ENCODE peak calls at places on chromosomes 5 and 9, in eight cellular contexts. One of them, this sample, is unnamed.

GRCh38 chr5:145887976-145888574 is 15.3 kb upstream of the GRXCR2 start:
- DNase-seq in hippocampal formation: no peak
- DNase-seq in stimulated activated CD4-positive, alpha-beta T cell treated with anti-CD3 and anti-CD28 coated beads, Interleukin-1b, Interleukin-23, amount 100 ng/mL, for 24 hours: no peak
- DNase-seq in SW 1271: no peak
- DNase-seq in endothelial cell: peak
- DNase-seq in NCI-H1092 treated with DMSO at 0.1 percent for 48 hours: peak
- DNase-seq in mesendoderm: peak
- DNase-seq in astrocyte of the spinal cord: peak
- DNase-seq in this sample: peak

GRCh38 chr5:53090229-53090628 is 19.3 kb downstream of the MOCS2 start:
- DNase-seq in astrocyte of the spinal cord: no peak
- DNase-seq in endothelial cell: no peak
- DNase-seq in hippocampal formation: no peak
- DNase-seq in mesendoderm: no peak
- DNase-seq in SW 1271: no peak
- DNase-seq in NCI-H1092 treated with DMSO at 0.1 percent for 48 hours: no peak
- DNase-seq in stimulated activated CD4-positive, alpha-beta T cell treated with anti-CD3 and anti-CD28 coated beads, Interleukin-1b, Interleukin-23, amount 100 ng/mL, for 24 hours: no peak
- DNase-seq in this sample: no peak

GRCh38 chr5:32498484-32498883 is 53.9 kb upstream of the ZFR start:
- DNase-seq in astrocyte of the spinal cord: no peak
- DNase-seq in SW 1271: no peak
- DNase-seq in mesendoderm: peak
- DNase-seq in NCI-H1092 treated with DMSO at 0.1 percent for 48 hours: no peak
- DNase-seq in stimulated activated CD4-positive, alpha-beta T cell treated with anti-CD3 and anti-CD28 coated beads, Interleukin-1b, Interleukin-23, amount 100 ng/mL, for 24 hours: no peak
- DNase-seq in hippocampal formation: no peak
- DNase-seq in endothelial cell: no peak
- DNase-seq in this sample: no peak

GRCh38 chr9:136840877-136841645 is 1.2 kb upstream of the AJM1 start:
- DNase-seq in astrocyte of the spinal cord: peak
- DNase-seq in NCI-H1092 treated with DMSO at 0.1 percent for 48 hours: peak
- DNase-seq in mesendoderm: peak
- DNase-seq in SW 1271: no peak
- DNase-seq in stimulated activated CD4-positive, alpha-beta T cell treated with anti-CD3 and anti-CD28 coated beads, Interleukin-1b, Interleukin-23, amount 100 ng/mL, for 24 hours: no peak
- DNase-seq in endothelial cell: no peak
- DNase-seq in hippocampal formation: peak
- DNase-seq in this sample: no peak

GRCh38 chr5:133370281-133370890 is 242.0 kb downstream of the FSTL4 start:
- DNase-seq in mesendoderm: no peak
- DNase-seq in SW 1271: no peak
- DNase-seq in astrocyte of the spinal cord: no peak
- DNase-seq in NCI-H1092 treated with DMSO at 0.1 percent for 48 hours: no peak
- DNase-seq in endothelial cell: no peak
- DNase-seq in hippocampal formation: no peak
- DNase-seq in stimulated activated CD4-positive, alpha-beta T cell treated with anti-CD3 and anti-CD28 coated beads, Interleukin-1b, Interleukin-23, amount 100 ng/mL, for 24 hours: no peak
- DNase-seq in this sample: peak

GRCh38 chr9:129166962-129167557 is 11.0 kb downstream of the IER5L start:
- DNase-seq in astrocyte of the spinal cord: peak
- DNase-seq in NCI-H1092 treated with DMSO at 0.1 percent for 48 hours: no peak
- DNase-seq in mesendoderm: peak
- DNase-seq in SW 1271: no peak
- DNase-seq in hippocampal formation: peak
- DNase-seq in endothelial cell: no peak
- DNase-seq in stimulated activated CD4-positive, alpha-beta T cell treated with anti-CD3 and anti-CD28 coated beads, Interleukin-1b, Interleukin-23, amount 100 ng/mL, for 24 hours: no peak
- DNase-seq in this sample: peak

GRCh38 chr5:154402611-154403010 is 43.2 kb upstream of the SAP30L start:
- DNase-seq in SW 1271: no peak
- DNase-seq in stimulated activated CD4-positive, alpha-beta T cell treated with anti-CD3 and anti-CD28 coated beads, Interleukin-1b, Interleukin-23, amount 100 ng/mL, for 24 hours: no peak
- DNase-seq in mesendoderm: no peak
- DNase-seq in NCI-H1092 treated with DMSO at 0.1 percent for 48 hours: no peak
- DNase-seq in endothelial cell: no peak
- DNase-seq in hippocampal formation: no peak
- DNase-seq in astrocyte of the spinal cord: no peak
- DNase-seq in this sample: no peak

GRCh38 chr5:171966270-171966669 is 40.2 kb downstream of the FBXW11 start:
- DNase-seq in stimulated activated CD4-positive, alpha-beta T cell treated with anti-CD3 and anti-CD28 coated beads, Interleukin-1b, Interleukin-23, amount 100 ng/mL, for 24 hours: no peak
- DNase-seq in SW 1271: no peak
- DNase-seq in NCI-H1092 treated with DMSO at 0.1 percent for 48 hours: no peak
- DNase-seq in astrocyte of the spinal cord: no peak
- DNase-seq in endothelial cell: no peak
- DNase-seq in mesendoderm: no peak
- DNase-seq in hippocampal formation: no peak
- DNase-seq in this sample: no peak

GRCh38 chr5:92527311-92528078 is 1053.5 kb downstream of the NR2F1-AS1 start:
- DNase-seq in stimulated activated CD4-positive, alpha-beta T cell treated with anti-CD3 and anti-CD28 coated beads, Interleukin-1b, Interleukin-23, amount 100 ng/mL, for 24 hours: no peak
- DNase-seq in SW 1271: no peak
- DNase-seq in hippocampal formation: no peak
- DNase-seq in NCI-H1092 treated with DMSO at 0.1 percent for 48 hours: no peak
- DNase-seq in astrocyte of the spinal cord: peak
- DNase-seq in mesendoderm: peak
- DNase-seq in endothelial cell: no peak
- DNase-seq in this sample: no peak

GRCh38 chr9:132732326-132732725 is 62.1 kb downstream of the GTF3C4 start:
- DNase-seq in endothelial cell: no peak
- DNase-seq in SW 1271: no peak
- DNase-seq in astrocyte of the spinal cord: no peak
- DNase-seq in hippocampal formation: no peak
- DNase-seq in mesendoderm: peak
- DNase-seq in stimulated activated CD4-positive, alpha-beta T cell treated with anti-CD3 and anti-CD28 coated beads, Interleukin-1b, Interleukin-23, amount 100 ng/mL, for 24 hours: no peak
- DNase-seq in NCI-H1092 treated with DMSO at 0.1 percent for 48 hours: no peak
- DNase-seq in this sample: peak

GRCh38 chr9:34252670-34253459 is 74.0 kb downstream of the UBAP1 start:
- DNase-seq in astrocyte of the spinal cord: peak
- DNase-seq in NCI-H1092 treated with DMSO at 0.1 percent for 48 hours: no peak
- DNase-seq in endothelial cell: peak
- DNase-seq in SW 1271: no peak
- DNase-seq in stimulated activated CD4-positive, alpha-beta T cell treated with anti-CD3 and anti-CD28 coated beads, Interleukin-1b, Interleukin-23, amount 100 ng/mL, for 24 hours: peak
- DNase-seq in hippocampal formation: peak
- DNase-seq in mesendoderm: peak
- DNase-seq in this sample: peak

GRCh38 chr5:112200132-112200531 is 218.9 kb downstream of the EPB41L4A start:
- DNase-seq in astrocyte of the spinal cord: no peak
- DNase-seq in NCI-H1092 treated with DMSO at 0.1 percent for 48 hours: no peak
- DNase-seq in hippocampal formation: no peak
- DNase-seq in SW 1271: no peak
- DNase-seq in stimulated activated CD4-positive, alpha-beta T cell treated with anti-CD3 and anti-CD28 coated beads, Interleukin-1b, Interleukin-23, amount 100 ng/mL, for 24 hours: no peak
- DNase-seq in endothelial cell: no peak
- DNase-seq in mesendoderm: no peak
- DNase-seq in this sample: no peak

GRCh38 chr9:130020618-130021017 is 22.4 kb downstream of the FNBP1 start:
- DNase-seq in NCI-H1092 treated with DMSO at 0.1 percent for 48 hours: no peak
- DNase-seq in mesendoderm: no peak
- DNase-seq in stimulated activated CD4-positive, alpha-beta T cell treated with anti-CD3 and anti-CD28 coated beads, Interleukin-1b, Interleukin-23, amount 100 ng/mL, for 24 hours: no peak
- DNase-seq in hippocampal formation: no peak
- DNase-seq in endothelial cell: no peak
- DNase-seq in astrocyte of the spinal cord: no peak
- DNase-seq in SW 1271: no peak
- DNase-seq in this sample: no peak

GRCh38 chr9:107999011-107999410 is 509.4 kb upstream of the KLF4 start:
- DNase-seq in stimulated activated CD4-positive, alpha-beta T cell treated with anti-CD3 and anti-CD28 coated beads, Interleukin-1b, Interleukin-23, amount 100 ng/mL, for 24 hours: no peak
- DNase-seq in endothelial cell: no peak
- DNase-seq in hippocampal formation: no peak
- DNase-seq in mesendoderm: peak
- DNase-seq in astrocyte of the spinal cord: no peak
- DNase-seq in SW 1271: no peak
- DNase-seq in NCI-H1092 treated with DMSO at 0.1 percent for 48 hours: no peak
- DNase-seq in this sample: peak

GRCh38 chr5:79025054-79025465 is 40.0 kb upstream of the ARSB start:
- DNase-seq in mesendoderm: peak
- DNase-seq in hippocampal formation: peak
- DNase-seq in endothelial cell: peak
- DNase-seq in SW 1271: peak
- DNase-seq in stimulated activated CD4-positive, alpha-beta T cell treated with anti-CD3 and anti-CD28 coated beads, Interleukin-1b, Interleukin-23, amount 100 ng/mL, for 24 hours: peak
- DNase-seq in astrocyte of the spinal cord: peak
- DNase-seq in NCI-H1092 treated with DMSO at 0.1 percent for 48 hours: peak
- DNase-seq in this sample: peak

GRCh38 chr9:109319631-109320233 is 1.1 kb downstream of the EPB41L4B start:
- DNase-seq in endothelial cell: peak
- DNase-seq in stimulated activated CD4-positive, alpha-beta T cell treated with anti-CD3 and anti-CD28 coated beads, Interleukin-1b, Interleukin-23, amount 100 ng/mL, for 24 hours: no peak
- DNase-seq in astrocyte of the spinal cord: peak
- DNase-seq in NCI-H1092 treated with DMSO at 0.1 percent for 48 hours: peak
- DNase-seq in hippocampal formation: no peak
- DNase-seq in mesendoderm: peak
- DNase-seq in SW 1271: no peak
- DNase-seq in this sample: no peak

GRCh38 chr5:111200828-111201227 is 23.4 kb upstream of the CAMK4 start:
- DNase-seq in stimulated activated CD4-positive, alpha-beta T cell treated with anti-CD3 and anti-CD28 coated beads, Interleukin-1b, Interleukin-23, amount 100 ng/mL, for 24 hours: no peak
- DNase-seq in NCI-H1092 treated with DMSO at 0.1 percent for 48 hours: no peak
- DNase-seq in mesendoderm: no peak
- DNase-seq in endothelial cell: no peak
- DNase-seq in astrocyte of the spinal cord: no peak
- DNase-seq in SW 1271: no peak
- DNase-seq in hippocampal formation: no peak
- DNase-seq in this sample: no peak

GRCh38 chr9:135154050-135154570 is 66.6 kb downstream of the OLFM1 start:
- DNase-seq in stimulated activated CD4-positive, alpha-beta T cell treated with anti-CD3 and anti-CD28 coated beads, Interleukin-1b, Interleukin-23, amount 100 ng/mL, for 24 hours: no peak
- DNase-seq in astrocyte of the spinal cord: no peak
- DNase-seq in NCI-H1092 treated with DMSO at 0.1 percent for 48 hours: no peak
- DNase-seq in mesendoderm: no peak
- DNase-seq in hippocampal formation: no peak
- DNase-seq in SW 1271: no peak
- DNase-seq in endothelial cell: no peak
- DNase-seq in this sample: no peak

GRCh38 chr9:20319641-20320337 is 302.5 kb downstream of the MLLT3 start:
- DNase-seq in NCI-H1092 treated with DMSO at 0.1 percent for 48 hours: peak
- DNase-seq in endothelial cell: no peak
- DNase-seq in hippocampal formation: no peak
- DNase-seq in stimulated activated CD4-positive, alpha-beta T cell treated with anti-CD3 and anti-CD28 coated beads, Interleukin-1b, Interleukin-23, amount 100 ng/mL, for 24 hours: no peak
- DNase-seq in mesendoderm: peak
- DNase-seq in SW 1271: no peak
- DNase-seq in astrocyte of the spinal cord: peak
- DNase-seq in this sample: peak

GRCh38 chr9:12232836-12233235 is 460.3 kb upstream of the TYRP1 start:
- DNase-seq in stimulated activated CD4-positive, alpha-beta T cell treated with anti-CD3 and anti-CD28 coated beads, Interleukin-1b, Interleukin-23, amount 100 ng/mL, for 24 hours: no peak
- DNase-seq in mesendoderm: no peak
- DNase-seq in hippocampal formation: no peak
- DNase-seq in SW 1271: no peak
- DNase-seq in endothelial cell: no peak
- DNase-seq in astrocyte of the spinal cord: no peak
- DNase-seq in NCI-H1092 treated with DMSO at 0.1 percent for 48 hours: no peak
- DNase-seq in this sample: no peak

GRCh38 chr9:114396558-114397218 is 8.9 kb upstream of the AKNA start:
- DNase-seq in NCI-H1092 treated with DMSO at 0.1 percent for 48 hours: no peak
- DNase-seq in hippocampal formation: no peak
- DNase-seq in stimulated activated CD4-positive, alpha-beta T cell treated with anti-CD3 and anti-CD28 coated beads, Interleukin-1b, Interleukin-23, amount 100 ng/mL, for 24 hours: no peak
- DNase-seq in mesendoderm: peak
- DNase-seq in astrocyte of the spinal cord: peak
- DNase-seq in endothelial cell: no peak
- DNase-seq in SW 1271: no peak
- DNase-seq in this sample: peak

GRCh38 chr5:179150011-179150410 is 89.8 kb downstream of the ZNF354C start:
- DNase-seq in hippocampal formation: no peak
- DNase-seq in endothelial cell: no peak
- DNase-seq in mesendoderm: no peak
- DNase-seq in astrocyte of the spinal cord: no peak
- DNase-seq in stimulated activated CD4-positive, alpha-beta T cell treated with anti-CD3 and anti-CD28 coated beads, Interleukin-1b, Interleukin-23, amount 100 ng/mL, for 24 hours: no peak
- DNase-seq in NCI-H1092 treated with DMSO at 0.1 percent for 48 hours: no peak
- DNase-seq in SW 1271: no peak
- DNase-seq in this sample: no peak

GRCh38 chr9:134323741-134324358 is 2.4 kb upstream of the RXRA start:
- DNase-seq in NCI-H1092 treated with DMSO at 0.1 percent for 48 hours: no peak
- DNase-seq in astrocyte of the spinal cord: no peak
- DNase-seq in mesendoderm: peak
- DNase-seq in endothelial cell: no peak
- DNase-seq in SW 1271: no peak
- DNase-seq in hippocampal formation: peak
- DNase-seq in stimulated activated CD4-positive, alpha-beta T cell treated with anti-CD3 and anti-CD28 coated beads, Interleukin-1b, Interleukin-23, amount 100 ng/mL, for 24 hours: no peak
- DNase-seq in this sample: peak

GRCh38 chr5:33828611-33829286 is 63.0 kb downstream of the ADAMTS12 start:
- DNase-seq in stimulated activated CD4-positive, alpha-beta T cell treated with anti-CD3 and anti-CD28 coated beads, Interleukin-1b, Interleukin-23, amount 100 ng/mL, for 24 hours: no peak
- DNase-seq in astrocyte of the spinal cord: no peak
- DNase-seq in mesendoderm: no peak
- DNase-seq in endothelial cell: no peak
- DNase-seq in SW 1271: no peak
- DNase-seq in hippocampal formation: no peak
- DNase-seq in NCI-H1092 treated with DMSO at 0.1 percent for 48 hours: peak
- DNase-seq in this sample: no peak

GRCh38 chr9:76567086-76567485 is 108.1 kb downstream of the GCNT1 start:
- DNase-seq in endothelial cell: no peak
- DNase-seq in astrocyte of the spinal cord: no peak
- DNase-seq in hippocampal formation: no peak
- DNase-seq in SW 1271: no peak
- DNase-seq in mesendoderm: no peak
- DNase-seq in NCI-H1092 treated with DMSO at 0.1 percent for 48 hours: no peak
- DNase-seq in stimulated activated CD4-positive, alpha-beta T cell treated with anti-CD3 and anti-CD28 coated beads, Interleukin-1b, Interleukin-23, amount 100 ng/mL, for 24 hours: no peak
- DNase-seq in this sample: no peak

GRCh38 chr5:160751297-160751696 is 100.7 kb downstream of the ATP10B start:
- DNase-seq in stimulated activated CD4-positive, alpha-beta T cell treated with anti-CD3 and anti-CD28 coated beads, Interleukin-1b, Interleukin-23, amount 100 ng/mL, for 24 hours: no peak
- DNase-seq in mesendoderm: no peak
- DNase-seq in SW 1271: no peak
- DNase-seq in hippocampal formation: no peak
- DNase-seq in NCI-H1092 treated with DMSO at 0.1 percent for 48 hours: peak
- DNase-seq in astrocyte of the spinal cord: no peak
- DNase-seq in endothelial cell: no peak
- DNase-seq in this sample: no peak

GRCh38 chr5:90446961-90447360 is 27.6 kb downstream of the MBLAC2 start:
- DNase-seq in SW 1271: no peak
- DNase-seq in NCI-H1092 treated with DMSO at 0.1 percent for 48 hours: no peak
- DNase-seq in hippocampal formation: no peak
- DNase-seq in mesendoderm: no peak
- DNase-seq in astrocyte of the spinal cord: peak
- DNase-seq in endothelial cell: no peak
- DNase-seq in stimulated activated CD4-positive, alpha-beta T cell treated with anti-CD3 and anti-CD28 coated beads, Interleukin-1b, Interleukin-23, amount 100 ng/mL, for 24 hours: no peak
- DNase-seq in this sample: no peak

GRCh38 chr9:132773764-132774339 is 103.6 kb downstream of the GTF3C4 start:
- DNase-seq in stimulated activated CD4-positive, alpha-beta T cell treated with anti-CD3 and anti-CD28 coated beads, Interleukin-1b, Interleukin-23, amount 100 ng/mL, for 24 hours: no peak
- DNase-seq in endothelial cell: no peak
- DNase-seq in NCI-H1092 treated with DMSO at 0.1 percent for 48 hours: no peak
- DNase-seq in mesendoderm: no peak
- DNase-seq in SW 1271: no peak
- DNase-seq in astrocyte of the spinal cord: no peak
- DNase-seq in hippocampal formation: no peak
- DNase-seq in this sample: no peak

GRCh38 chr5:68285857-68286611 is 70.5 kb downstream of the PIK3R1 start:
- DNase-seq in endothelial cell: no peak
- DNase-seq in NCI-H1092 treated with DMSO at 0.1 percent for 48 hours: peak
- DNase-seq in stimulated activated CD4-positive, alpha-beta T cell treated with anti-CD3 and anti-CD28 coated beads, Interleukin-1b, Interleukin-23, amount 100 ng/mL, for 24 hours: no peak
- DNase-seq in SW 1271: no peak
- DNase-seq in hippocampal formation: no peak
- DNase-seq in mesendoderm: peak
- DNase-seq in astrocyte of the spinal cord: peak
- DNase-seq in this sample: no peak

GRCh38 chr9:36823934-36824333 is 210.1 kb downstream of the PAX5 start:
- DNase-seq in mesendoderm: no peak
- DNase-seq in SW 1271: no peak
- DNase-seq in hippocampal formation: no peak
- DNase-seq in endothelial cell: no peak
- DNase-seq in NCI-H1092 treated with DMSO at 0.1 percent for 48 hours: no peak
- DNase-seq in stimulated activated CD4-positive, alpha-beta T cell treated with anti-CD3 and anti-CD28 coated beads, Interleukin-1b, Interleukin-23, amount 100 ng/mL, for 24 hours: no peak
- DNase-seq in astrocyte of the spinal cord: no peak
- DNase-seq in this sample: no peak

GRCh38 chr9:112174965-112175795 is at the start of gene SUSD1:
- DNase-seq in SW 1271: no peak
- DNase-seq in astrocyte of the spinal cord: no peak
- DNase-seq in stimulated activated CD4-positive, alpha-beta T cell treated with anti-CD3 and anti-CD28 coated beads, Interleukin-1b, Interleukin-23, amount 100 ng/mL, for 24 hours: no peak
- DNase-seq in hippocampal formation: no peak
- DNase-seq in mesendoderm: peak
- DNase-seq in endothelial cell: peak
- DNase-seq in NCI-H1092 treated with DMSO at 0.1 percent for 48 hours: peak
- DNase-seq in this sample: peak

GRCh38 chr9:137216188-137216965 is 5.7 kb downstream of the RNF208 start:
- DNase-seq in hippocampal formation: no peak
- DNase-seq in NCI-H1092 treated with DMSO at 0.1 percent for 48 hours: no peak
- DNase-seq in mesendoderm: no peak
- DNase-seq in SW 1271: no peak
- DNase-seq in endothelial cell: no peak
- DNase-seq in astrocyte of the spinal cord: no peak
- DNase-seq in stimulated activated CD4-positive, alpha-beta T cell treated with anti-CD3 and anti-CD28 coated beads, Interleukin-1b, Interleukin-23, amount 100 ng/mL, for 24 hours: no peak
- DNase-seq in this sample: no peak

GRCh38 chr5:19739691-19740090 is 248.3 kb downstream of the CDH18 start:
- DNase-seq in SW 1271: no peak
- DNase-seq in NCI-H1092 treated with DMSO at 0.1 percent for 48 hours: peak
- DNase-seq in mesendoderm: no peak
- DNase-seq in stimulated activated CD4-positive, alpha-beta T cell treated with anti-CD3 and anti-CD28 coated beads, Interleukin-1b, Interleukin-23, amount 100 ng/mL, for 24 hours: no peak
- DNase-seq in hippocampal formation: no peak
- DNase-seq in endothelial cell: no peak
- DNase-seq in astrocyte of the spinal cord: peak
- DNase-seq in this sample: no peak

GRCh38 chr9:755454-756381 is 85.8 kb upstream of the DMRT1 start:
- DNase-seq in SW 1271: no peak
- DNase-seq in hippocampal formation: no peak
- DNase-seq in endothelial cell: no peak
- DNase-seq in stimulated activated CD4-positive, alpha-beta T cell treated with anti-CD3 and anti-CD28 coated beads, Interleukin-1b, Interleukin-23, amount 100 ng/mL, for 24 hours: no peak
- DNase-seq in mesendoderm: peak
- DNase-seq in astrocyte of the spinal cord: peak
- DNase-seq in NCI-H1092 treated with DMSO at 0.1 percent for 48 hours: no peak
- DNase-seq in this sample: peak